ENCODE peak calls at places on chromosomes 3 and 15, in nine cellular contexts. G, T, O, C, S, W, X, N and Z are unnamed samples.

GRCh38 chr15:32849769-32850668 is 132.2 kb downstream of the GREM1 start:
- DNase-seq in G (no peak), T (no peak), O (no peak), C (no peak), S (no peak), W (no peak), X (no peak), N (no peak), Z (peak; percentile 96)

GRCh38 chr3:51637941-51638471 is 33.0 kb upstream of the TEX264 start:
- DNase-seq in G (no peak), T (peak; percentile 35), O (no peak), C (no peak), S (no peak), W (peak; percentile 34), X (no peak), N (no peak), Z (peak; percentile 61)

GRCh38 chr3:82376883-82377282 is 615.4 kb upstream of the GBE1 start:
- DNase-seq in G (no peak), T (no peak), O (no peak), C (no peak), S (no peak), W (no peak), X (no peak), N (no peak), Z (no peak)

GRCh38 chr15:71072423-71072822 is 42.8 kb upstream of the THSD4 start:
- DNase-seq in G (no peak), T (no peak), O (no peak), C (no peak), S (no peak), W (no peak), X (no peak), N (no peak), Z (no peak)

GRCh38 chr3:113117511-113118302 is 93.7 kb upstream of the BOC start:
- DNase-seq in G (no peak), T (no peak), O (no peak), C (no peak), S (no peak), W (no peak), X (no peak), N (no peak), Z (no peak)

GRCh38 chr3:133038089-133038730 is at the start of gene TMEM108:
- DNase-seq in G (peak; percentile 87), T (peak; percentile 52), O (peak; percentile 78), C (peak; percentile 71), S (peak; percentile 92), W (peak; percentile 75), X (peak; percentile 10), N (no peak), Z (no peak)

GRCh38 chr3:175342196-175342595 is 483.1 kb downstream of the NAALADL2 start:
- DNase-seq in G (no peak), T (no peak), O (no peak), C (no peak), S (no peak), W (no peak), X (no peak), N (no peak), Z (peak; percentile 13)

GRCh38 chr3:43638594-43639447 is 17.0 kb upstream of the ANO10 start:
- DNase-seq in G (peak; percentile 53), T (peak; percentile 73), O (no peak), C (no peak), S (no peak), W (peak; percentile 34), X (no peak), N (no peak), Z (peak; percentile 76)

GRCh38 chr3:69746119-69746518 is 6.9 kb downstream of the MITF start:
- DNase-seq in G (no peak), T (no peak), O (no peak), C (no peak), S (no peak), W (no peak), X (no peak), N (no peak), Z (no peak)

GRCh38 chr15:38672814-38673292 is 108.2 kb upstream of the RASGRP1 start:
- DNase-seq in G (no peak), T (peak; percentile 19), O (no peak), C (no peak), S (no peak), W (no peak), X (no peak), N (no peak), Z (no peak)

GRCh38 chr3:12966847-12967750 is 106.1 kb downstream of the IQSEC1 start:
- DNase-seq in G (no peak), T (peak; percentile 31), O (no peak), C (no peak), S (peak; percentile 62), W (no peak), X (no peak), N (no peak), Z (no peak)

GRCh38 chr15:33142708-33143107 is 51.8 kb downstream of the FMN1 start:
- DNase-seq in G (no peak), T (no peak), O (no peak), C (no peak), S (no peak), W (no peak), X (no peak), N (no peak), Z (no peak)

GRCh38 chr3:52121813-52122212 is 32.4 kb downstream of the POC1A start:
- DNase-seq in G (no peak), T (no peak), O (no peak), C (no peak), S (peak; percentile 45), W (peak; percentile 19), X (no peak), N (no peak), Z (no peak)

GRCh38 chr3:11464356-11464755 is 179.4 kb downstream of the VGLL4 start:
- DNase-seq in G (no peak), T (no peak), O (no peak), C (no peak), S (no peak), W (no peak), X (no peak), N (no peak), Z (no peak)

GRCh38 chr3:120469440-120470415 is 18.9 kb upstream of the FSTL1 start:
- DNase-seq in G (no peak), T (no peak), O (no peak), C (no peak), S (no peak), W (no peak), X (no peak), N (no peak), Z (peak; percentile 80)

GRCh38 chr3:87793322-87793877 is 265.4 kb downstream of the CGGBP1 start:
- DNase-seq in G (no peak), T (no peak), O (no peak), C (no peak), S (no peak), W (no peak), X (no peak), N (no peak), Z (no peak)

GRCh38 chr3:86830566-86830965 is 160.4 kb downstream of the VGLL3 start:
- DNase-seq in G (no peak), T (no peak), O (no peak), C (no peak), S (no peak), W (no peak), X (no peak), N (no peak), Z (no peak)

GRCh38 chr3:65096110-65096509 is 408.3 kb upstream of the ADAMTS9 start:
- DNase-seq in G (no peak), T (no peak), O (no peak), C (no peak), S (no peak), W (no peak), X (no peak), N (no peak), Z (no peak)

GRCh38 chr15:66849393-66849745 is 147.3 kb downstream of the SMAD6 start:
- DNase-seq in G (no peak), T (no peak), O (no peak), C (no peak), S (no peak), W (no peak), X (no peak), N (no peak), Z (no peak)

GRCh38 chr3:120841264-120841663 is 66.7 kb upstream of the STXBP5L start:
- DNase-seq in G (no peak), T (no peak), O (no peak), C (no peak), S (no peak), W (no peak), X (no peak), N (no peak), Z (no peak)

GRCh38 chr15:35720984-35721383 is 175.0 kb upstream of the DPH6 start:
- DNase-seq in G (no peak), T (no peak), O (no peak), C (no peak), S (no peak), W (no peak), X (no peak), N (no peak), Z (no peak)

GRCh38 chr15:67762610-67763368 is 62.5 kb upstream of the SKOR1 start:
- DNase-seq in G (no peak), T (no peak), O (no peak), C (no peak), S (no peak), W (no peak), X (no peak), N (no peak), Z (no peak)

GRCh38 chr15:64146885-64147681 is 4.4 kb upstream of the SNX22 start:
- DNase-seq in G (no peak), T (no peak), O (no peak), C (no peak), S (no peak), W (no peak), X (no peak), N (no peak), Z (no peak)
- H3K27ac ChIP-seq in G (no peak overlapping the region), T (no peak overlapping the region), O (peak overlapping the region; percentile 78), C (no peak overlapping the region), S (no peak overlapping the region), W (no peak overlapping the region), X (no peak overlapping the region), N (no peak overlapping the region), Z (no peak overlapping the region)

DNA sequence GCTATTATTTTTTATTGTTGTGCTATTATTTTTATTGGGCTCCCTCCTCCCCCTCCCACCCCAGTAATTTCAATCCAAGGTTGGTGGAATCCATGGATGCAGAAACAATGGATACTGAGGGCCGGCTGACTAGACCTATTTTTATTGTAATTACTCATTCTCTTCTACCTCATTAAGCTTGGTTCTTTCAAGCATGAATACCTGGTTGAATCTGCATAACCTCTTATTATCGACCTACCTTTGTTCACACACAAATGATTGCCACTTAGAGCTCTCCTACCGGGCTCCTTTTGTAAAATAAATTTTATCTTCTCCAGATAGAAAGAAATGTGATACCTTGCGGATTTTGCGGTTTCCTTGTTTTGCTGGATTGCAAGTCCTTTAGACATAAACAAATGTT is 31.6 kb downstream of the BTD start:
- DNase-seq in G (no peak), T (no peak), O (no peak), C (no peak), S (no peak), W (no peak), X (no peak), N (no peak), Z (no peak)
- H3K4me1 ChIP-seq in G (peaks cover 43% of the 10 kb centered on the region), T (peaks cover 40% of the 10 kb centered on the region), O (peaks cover 54% of the 10 kb centered on the region), C (no peaks in the 10 kb centered on the region), S (peaks cover 62% of the 10 kb centered on the region), W (peaks cover 32% of the 10 kb centered on the region), X (peaks cover 9% of the 10 kb centered on the region), N (peaks cover 10% of the 10 kb centered on the region), Z (peaks cover 20% of the 10 kb centered on the region)

GRCh38 chr15:77818484-77819270 is 186.0 kb upstream of the LINGO1 start:
- DNase-seq in G (no peak), T (no peak), O (no peak), C (no peak), S (no peak), W (no peak), X (no peak), N (no peak), Z (no peak)
- H3K27me3 ChIP-seq in G (peaks cover 40% of the 10 kb centered on the region), T (peaks cover 70% of the 10 kb centered on the region), O (peaks cover 98% of the 10 kb centered on the region), C (peaks cover 75% of the 10 kb centered on the region), S (peaks cover 32% of the 10 kb centered on the region), W (peaks cover 11% of the 10 kb centered on the region), X (peaks cover 3% of the 10 kb centered on the region), N (no peaks in the 10 kb centered on the region), Z (peaks cover 63% of the 10 kb centered on the region)

GRCh38 chr15:81221449-81221848 is 24.8 kb downstream of the IL16 start:
- DNase-seq in G (no peak), T (no peak), O (no peak), C (no peak), S (peak; percentile 66), W (no peak), X (no peak), N (no peak), Z (no peak)
- H3K27ac ChIP-seq in G (no peak overlapping the region), T (no peak overlapping the region), O (peak overlapping the region; percentile 66), C (peak overlapping the region; percentile 45), S (no peak overlapping the region), W (no peak overlapping the region), X (no peak overlapping the region), N (no peak overlapping the region), Z (no peak overlapping the region)